ENCODE peak calls at places on chromosomes 2 and 18, in nine cellular contexts. F is heart left ventricle; W is RWPE2; H is HepG2; C is CD4-positive, alpha-beta T cell; X is right cardiac atrium; D is PC-3; M is foreskin keratinocyte; P is K562. R is an unnamed sample.
A peak's percentile ranks its signal among the peaks of the same experiment; 100 is the strongest.

GRCh38 chr2:219638217-219638947 is 11.0 kb downstream of the SLC4A3 start:
- ATAC-seq in F (no peak), W (no peak), H (peak; percentile 55), C (no peak), X (no peak), D (peak; percentile 35), M (peak; percentile 23), P (no peak), R (no peak)

GRCh38 chr2:21270658-21271057 is 146.9 kb downstream of the TDRD15 start:
- ATAC-seq in F (peak; percentile 88), W (no peak), H (peak; percentile 63), C (no peak), X (peak; percentile 86), D (no peak), M (no peak), P (peak; percentile 50), R (peak; percentile 70)

GRCh38 chr18:22728481-22729105 is 204.5 kb upstream of the RBBP8 start:
- ATAC-seq in F (no peak), W (no peak), H (no peak), C (no peak), X (no peak), D (no peak), M (no peak), P (no peak), R (no peak)

GRCh38 chr18:49094979-49095632 is 144.3 kb upstream of the SMAD7 start:
- ATAC-seq in F (peak; percentile 22), W (peak; percentile 74), H (no peak), C (no peak), X (peak; percentile 33), D (peak; percentile 59), M (peak; percentile 46), P (no peak), R (no peak)

GRCh38 chr2:173830169-173830568 is 135.0 kb downstream of the SP3 start:
- ATAC-seq in F (peak; percentile 42), W (no peak), H (no peak), C (no peak), X (peak; percentile 50), D (no peak), M (no peak), P (no peak), R (peak; percentile 74)

GRCh38 chr18:63147010-63147409 is 172.6 kb downstream of the BCL2 start:
- ATAC-seq in F (no peak), W (no peak), H (no peak), C (no peak), X (no peak), D (no peak), M (no peak), P (no peak), R (no peak)

GRCh38 chr2:210792000-210792399 is 235.6 kb downstream of the CPS1 start:
- ATAC-seq in F (peak; percentile 100), W (no peak), H (no peak), C (no peak), X (peak; percentile 87), D (no peak), M (no peak), P (no peak), R (no peak)

GRCh38 chr2:147482590-147483292 is 362.1 kb upstream of the ACVR2A start:
- ATAC-seq in F (no peak), W (no peak), H (no peak), C (no peak), X (no peak), D (no peak), M (no peak), P (no peak), R (no peak)

GRCh38 chr2:19987936-19988335 is 2.0 kb downstream of the WDR35 start:
- ATAC-seq in F (no peak), W (no peak), H (no peak), C (no peak), X (no peak), D (no peak), M (no peak), P (no peak), R (no peak)

GRCh38 chr2:66433945-66434678 is 813 bp upstream of the MEIS1 start:
- ATAC-seq in F (peak; percentile 58), W (peak; percentile 44), H (peak; percentile 82), C (no peak), X (peak; percentile 73), D (peak; percentile 45), M (peak; percentile 51), P (peak; percentile 70), R (peak; percentile 31)

GRCh38 chr18:70332694-70333093 is 43.8 kb downstream of the SOCS6 start:
- ATAC-seq in F (no peak), W (peak; percentile 22), H (peak; percentile 5), C (no peak), X (no peak), D (peak; percentile 49), M (no peak), P (no peak), R (no peak)

GRCh38 chr2:233408366-233409285 is 54.3 kb downstream of the DGKD start:
- ATAC-seq in F (no peak), W (no peak), H (peak; percentile 27), C (no peak), X (no peak), D (no peak), M (no peak), P (no peak), R (no peak)

GRCh38 chr2:209988010-209988409 is 14.4 kb upstream of the RPE start:
- ATAC-seq in F (no peak), W (no peak), H (no peak), C (no peak), X (no peak), D (no peak), M (no peak), P (peak; percentile 55), R (no peak)

GRCh38 chr2:237625777-237626176 is 1.6 kb upstream of the LRRFIP1 start:
- ATAC-seq in F (no peak), W (no peak), H (peak; percentile 22), C (no peak), X (no peak), D (no peak), M (no peak), P (no peak), R (no peak)

GRCh38 chr2:240121190-240121589 is 14.9 kb downstream of the COPS9 start:
- ATAC-seq in F (no peak), W (no peak), H (no peak), C (no peak), X (no peak), D (no peak), M (no peak), P (no peak), R (no peak)

GRCh38 chr2:71462056-71462605 is 8.8 kb downstream of the DYSF start:
- ATAC-seq in F (no peak), W (no peak), H (no peak), C (no peak), X (no peak), D (no peak), M (no peak), P (no peak), R (no peak)

GRCh38 chr2:71462641-71463341 is 9.4 kb downstream of the DYSF start:
- ATAC-seq in F (no peak), W (no peak), H (no peak), C (no peak), X (no peak), D (no peak), M (no peak), P (no peak), R (no peak)

GRCh38 chr2:71460056-71460455 is 6.7 kb downstream of the DYSF start:
- ATAC-seq in F (no peak), W (no peak), H (no peak), C (no peak), X (no peak), D (no peak), M (no peak), P (no peak), R (no peak)

GRCh38 chr2:71460595-71461303 is 7.4 kb downstream of the DYSF start:
- ATAC-seq in F (no peak), W (no peak), H (peak; percentile 10), C (no peak), X (peak; percentile 61), D (peak; percentile 33), M (no peak), P (peak; percentile 55), R (no peak)

GRCh38 chr2:71461304-71461671 is 7.9 kb downstream of the DYSF start:
- ATAC-seq in F (no peak), W (no peak), H (no peak), C (no peak), X (no peak), D (no peak), M (no peak), P (no peak), R (no peak)
- H3K27ac ChIP-seq in F (peak overlapping the region; percentile 52), W (no peak overlapping the region), H (no peak overlapping the region), C (no peak overlapping the region), X (peak overlapping the region; percentile 56), D (no peak overlapping the region), M (no peak overlapping the region), P (no peak overlapping the region), R (no peak overlapping the region)

GRCh38 chr2:120448427-120448826 is 102.5 kb downstream of the INHBB start:
- ATAC-seq in F (no peak), W (no peak), H (no peak), C (no peak), X (no peak), D (no peak), M (no peak), P (no peak), R (no peak)
- H3K27ac ChIP-seq in F (no peak overlapping the region), W (no peak overlapping the region), H (no peak overlapping the region), C (no peak overlapping the region), X (no peak overlapping the region), D (no peak overlapping the region), M (no peak overlapping the region), P (no peak overlapping the region), R (no peak overlapping the region)

GRCh38 chr2:64019083-64019974 is at the start of gene VPS54:
- ATAC-seq in F (peak; percentile 90), W (peak; percentile 57), H (peak; percentile 86), C (peak; percentile 74), X (peak; percentile 86), D (peak; percentile 75), M (peak; percentile 71), P (peak; percentile 91), R (peak; percentile 93)

GRCh38 chr2:64018715-64019082 is 529 bp downstream of the VPS54 start:
- ATAC-seq in F (peak; percentile 63), W (peak; percentile 50), H (no peak), C (peak; percentile 52), X (peak; percentile 73), D (peak; percentile 54), M (peak; percentile 61), P (peak; percentile 68), R (peak; percentile 74)

GRCh38 chr2:64015898-64016297 is 3.3 kb downstream of the VPS54 start:
- ATAC-seq in F (no peak), W (no peak), H (no peak), C (no peak), X (no peak), D (no peak), M (no peak), P (no peak), R (no peak)

GRCh38 chr2:64019975-64020281 is 700 bp upstream of the VPS54 start:
- ATAC-seq in F (no peak), W (no peak), H (no peak), C (no peak), X (no peak), D (no peak), M (no peak), P (no peak), R (no peak)

GRCh38 chr2:64017811-64018714 is 1.2 kb downstream of the VPS54 start:
- ATAC-seq in F (peak; percentile 50), W (peak; percentile 32), H (peak; percentile 11), C (no peak), X (peak; percentile 39), D (peak; percentile 4), M (no peak), P (peak; percentile 19), R (no peak)
- H3K27ac ChIP-seq in F (peak overlapping the region; percentile 97), W (peak overlapping the region; percentile 79), H (peak overlapping the region; percentile 97), C (no peak overlapping the region), X (peak overlapping the region; percentile 99), D (peak overlapping the region; percentile 21), M (peak overlapping the region; percentile 87), P (peak overlapping the region; percentile 89), R (peak overlapping the region; percentile 98)

GRCh38 chr2:109446531-109447131 is 167.1 kb downstream of the SEPTIN10 start:
- ATAC-seq in F (no peak), W (no peak), H (no peak), C (no peak), X (no peak), D (no peak), M (no peak), P (no peak), R (no peak)
- H3K27ac ChIP-seq in F (no peak overlapping the region), W (no peak overlapping the region), H (no peak overlapping the region), C (no peak overlapping the region), X (no peak overlapping the region), D (no peak overlapping the region), M (no peak overlapping the region), P (no peak overlapping the region), R (peak overlapping the region; percentile 37)